ENCODE peak calls at places on chromosomes 1 and 21, in six cellular contexts. B is MM.1S; A is keratinocyte; G is CD8-positive, alpha-beta T cell; O is astrocyte; N is heart left ventricle. E is an unnamed sample.

GRCh38 chr1:218557731-218558130 is 212.6 kb downstream of the TGFB2 start:
- DNase-seq in N (peak; percentile 32), G (no peak), O (peak; percentile 40), A (no peak), B (no peak), E (no peak)

GRCh38 chr21:36508948-36509347 is 29.0 kb upstream of the CLDN14 start:
- DNase-seq in B (no peak), N (no peak), G (no peak), A (no peak), O (no peak), E (no peak)

GRCh38 chr1:32063261-32063681 is 9.5 kb upstream of the TMEM39B start:
- DNase-seq in G (no peak), B (peak; percentile 41), N (no peak), O (peak; percentile 52), A (no peak), E (no peak)

GRCh38 chr1:208449951-208450350 is 205.8 kb upstream of the PLXNA2 start:
- DNase-seq in N (no peak), G (no peak), B (no peak), O (no peak), A (no peak), E (no peak)

GRCh38 chr1:41840592-41841246 is 78.0 kb downstream of the HIVEP3 start:
- DNase-seq in B (no peak), A (no peak), O (no peak), N (peak; percentile 63), G (no peak), E (no peak)

GRCh38 chr21:40507978-40508377 is 339.0 kb downstream of the DSCAM start:
- DNase-seq in O (peak; percentile 74), N (no peak), G (no peak), A (no peak), B (no peak), E (no peak)

GRCh38 chr1:93322349-93322748 is 23.4 kb upstream of the DR1 start:
- DNase-seq in B (no peak), A (no peak), O (no peak), G (no peak), N (no peak), E (no peak)

GRCh38 chr1:213947200-213947775 is 40.5 kb upstream of the PROX1 start:
- DNase-seq in O (no peak), A (no peak), N (no peak), G (no peak), B (no peak), E (no peak)

GRCh38 chr1:234309243-234309597 is 64.0 kb upstream of the COA6 start:
- DNase-seq in O (no peak), G (no peak), B (no peak), A (no peak), N (no peak), E (no peak)
- H3K27ac ChIP-seq in O (no peak overlapping the region), G (no peak overlapping the region), B (no peak overlapping the region), A (no peak overlapping the region), N (no peak overlapping the region), E (no peak overlapping the region)

GRCh38 chr1:227949341-227949921 is 1.7 kb upstream of the WNT9A start:
- DNase-seq in B (no peak), N (no peak), A (no peak), G (no peak), O (no peak), E (peak; percentile 61)

GRCh38 chr1:227948493-227949260 is 945 bp upstream of the WNT9A start:
- DNase-seq in O (no peak), N (no peak), A (no peak), G (no peak), B (no peak), E (no peak)

GRCh38 chr1:227946624-227947424 is 908 bp downstream of the WNT9A start:
- DNase-seq in B (peak; percentile 66), O (peak; percentile 43), N (peak; percentile 75), A (no peak), G (peak; percentile 50), E (peak; percentile 72)

GRCh38 chr1:227947425-227947677 is 381 bp downstream of the WNT9A start:
- DNase-seq in G (no peak), N (no peak), A (no peak), O (no peak), B (no peak), E (peak; percentile 56)

DNA sequence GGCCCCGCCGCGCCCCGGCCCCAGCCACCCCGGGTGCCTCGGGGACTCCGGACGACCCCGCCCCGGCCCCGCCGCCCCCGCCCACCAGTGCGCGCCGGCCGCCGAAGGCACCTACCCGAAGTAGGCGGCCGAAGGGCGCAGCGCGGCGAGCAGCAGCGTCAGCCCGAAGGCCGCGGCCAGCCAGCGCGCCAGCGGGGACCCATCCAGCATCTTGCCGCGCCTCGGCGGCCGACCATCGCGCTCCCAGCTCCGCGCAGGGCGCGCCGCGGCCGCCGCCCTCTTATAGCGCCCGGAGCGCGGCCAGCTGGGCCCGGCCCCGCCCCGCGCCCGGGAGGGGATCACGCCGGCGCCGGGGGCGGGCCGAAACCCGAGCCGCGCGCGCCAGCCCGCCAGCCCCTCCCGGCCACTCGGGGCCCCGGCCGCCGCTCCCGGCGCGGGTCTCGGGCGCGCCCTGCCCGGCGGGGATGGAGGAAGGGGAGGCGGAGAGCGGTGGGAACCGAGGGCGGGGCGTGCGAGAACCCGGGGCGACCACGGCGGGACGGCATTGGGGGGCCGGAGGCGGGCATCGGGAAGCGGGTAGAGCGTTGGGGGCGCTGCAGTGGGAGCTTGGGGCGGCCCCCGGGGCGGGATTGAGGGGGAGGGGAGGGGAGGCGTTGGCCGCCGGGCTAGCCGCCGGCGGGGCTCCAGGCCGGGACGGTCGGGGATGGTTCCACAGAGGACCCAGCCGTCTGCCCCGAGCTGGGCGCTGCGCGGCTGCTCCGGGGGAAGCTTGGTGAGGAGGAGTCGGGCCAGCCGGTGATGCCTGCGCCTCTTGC is at the start of gene WNT9A:
- DNase-seq in A (no peak), G (no peak), O (peak; percentile 41), B (no peak), N (no peak), E (peak; percentile 64)
- H3K4me3 ChIP-seq in A (peak within 1 kb of the TSS; percentile 47), G (peak within 1 kb of the TSS; percentile 31), O (peak within 1 kb of the TSS; percentile 59), B (no peak within 1 kb of the TSS), N (peak within 1 kb of the TSS; percentile 61), E (peak within 1 kb of the TSS; percentile 66)

GRCh38 chr1:9151326-9151860 is 22.5 kb upstream of the GPR157 start:
- DNase-seq in A (no peak), B (no peak), O (no peak), G (no peak), N (peak; percentile 64), E (no peak)
- H3K27ac ChIP-seq in A (no peak overlapping the region), B (no peak overlapping the region), O (no peak overlapping the region), G (no peak overlapping the region), N (peak overlapping the region; percentile 88), E (peak overlapping the region; percentile 69)

DNA sequence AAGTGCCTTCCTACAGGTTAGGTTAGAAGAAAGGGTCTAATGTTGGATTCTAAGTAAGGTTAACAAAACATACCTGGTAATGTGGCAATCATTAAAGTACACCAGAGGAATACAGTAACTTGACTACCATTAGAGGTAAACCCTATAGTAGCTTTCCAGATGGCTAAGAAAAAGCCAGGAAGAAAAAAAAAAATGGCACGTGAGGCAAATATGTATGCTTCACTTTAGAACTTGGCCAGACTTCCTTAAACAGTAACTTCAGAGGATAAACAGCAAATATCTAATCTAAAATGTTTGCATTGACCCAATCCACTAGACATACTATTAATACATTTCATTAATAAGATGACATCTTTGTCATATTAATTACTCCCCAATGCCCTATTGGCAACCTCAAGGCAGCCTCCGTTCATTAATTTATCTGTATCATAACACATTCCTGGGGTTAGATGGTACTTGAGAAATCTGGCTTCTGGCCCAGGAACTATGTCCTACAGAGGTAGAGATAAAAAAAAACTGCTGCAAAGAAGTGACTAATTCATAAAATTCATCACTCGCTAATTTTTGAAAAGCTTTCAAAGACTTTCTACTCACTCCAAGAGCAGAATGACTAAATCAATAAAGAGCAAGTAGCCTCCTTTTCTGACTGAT is 5.8 kb downstream of the DCAF8 start:
- DNase-seq in B (no peak), A (no peak), O (peak; percentile 87), N (no peak), G (no peak), E (no peak)
- H3K4me3 ChIP-seq in B (no peak overlapping the region), A (no peak overlapping the region), O (no peak overlapping the region), N (no peak overlapping the region), G (no peak overlapping the region), E (no peak overlapping the region)

E was measured in tibial artery.